ENCODE peak calls at places on chromosomes 3 and 15, in nine cellular contexts. One of them, this sample, is unnamed.

GRCh38 chr3:117105650-117106049 is 396.1 kb downstream of the TUSC7 start:
- DNase-seq in B cell: no peak
- DNase-seq in ACHN: no peak
- DNase-seq in GOT3: no peak
- DNase-seq in heart right ventricle: no peak
- DNase-seq in BJ: no peak
- DNase-seq in activated CD4-positive, alpha-beta T cell treated with anti-CD3 and anti-CD28 coated beads, Interleukin-2, amount 50 U/mL, for 4 hours: no peak
- DNase-seq in NCI-H69: no peak
- DNase-seq in NCI-H460: no peak
- DNase-seq in this sample: no peak

GRCh38 chr3:167740961-167741587 is 5.6 kb downstream of the SERPINI1 start:
- DNase-seq in B cell: peak; percentile 29
- DNase-seq in BJ: no peak
- DNase-seq in NCI-H460: no peak
- DNase-seq in activated CD4-positive, alpha-beta T cell treated with anti-CD3 and anti-CD28 coated beads, Interleukin-2, amount 50 U/mL, for 4 hours: peak; percentile 20
- DNase-seq in ACHN: peak; percentile 36
- DNase-seq in heart right ventricle: no peak
- DNase-seq in NCI-H69: peak; percentile 83
- DNase-seq in GOT3: no peak
- DNase-seq in this sample: peak; percentile 12

GRCh38 chr3:98359993-98360675 is 6.5 kb downstream of the OR5K4 start:
- DNase-seq in B cell: no peak
- DNase-seq in NCI-H69: peak; percentile 5
- DNase-seq in NCI-H460: no peak
- DNase-seq in heart right ventricle: no peak
- DNase-seq in BJ: no peak
- DNase-seq in activated CD4-positive, alpha-beta T cell treated with anti-CD3 and anti-CD28 coated beads, Interleukin-2, amount 50 U/mL, for 4 hours: no peak
- DNase-seq in ACHN: peak; percentile 17
- DNase-seq in GOT3: no peak
- DNase-seq in this sample: no peak

GRCh38 chr3:157746391-157746790 is 243.2 kb upstream of the VEPH1 start:
- DNase-seq in NCI-H460: no peak
- DNase-seq in ACHN: no peak
- DNase-seq in heart right ventricle: no peak
- DNase-seq in NCI-H69: no peak
- DNase-seq in activated CD4-positive, alpha-beta T cell treated with anti-CD3 and anti-CD28 coated beads, Interleukin-2, amount 50 U/mL, for 4 hours: no peak
- DNase-seq in B cell: no peak
- DNase-seq in GOT3: no peak
- DNase-seq in BJ: peak; percentile 57
- DNase-seq in this sample: no peak

GRCh38 chr15:52295421-52295991 is at the start of gene MYO5C:
- DNase-seq in GOT3: no peak
- DNase-seq in activated CD4-positive, alpha-beta T cell treated with anti-CD3 and anti-CD28 coated beads, Interleukin-2, amount 50 U/mL, for 4 hours: no peak
- DNase-seq in NCI-H460: peak; percentile 30
- DNase-seq in B cell: peak; percentile 56
- DNase-seq in heart right ventricle: peak; percentile 78
- DNase-seq in BJ: no peak
- DNase-seq in NCI-H69: peak; percentile 94
- DNase-seq in ACHN: peak; percentile 80
- DNase-seq in this sample: peak; percentile 84

GRCh38 chr3:190339130-190339529 is 16.9 kb upstream of the CLDN1 start:
- DNase-seq in ACHN: no peak
- DNase-seq in activated CD4-positive, alpha-beta T cell treated with anti-CD3 and anti-CD28 coated beads, Interleukin-2, amount 50 U/mL, for 4 hours: no peak
- DNase-seq in B cell: no peak
- DNase-seq in NCI-H460: no peak
- DNase-seq in NCI-H69: no peak
- DNase-seq in heart right ventricle: no peak
- DNase-seq in BJ: no peak
- DNase-seq in GOT3: no peak
- DNase-seq in this sample: peak; percentile 36

GRCh38 chr3:169218314-169218983 is 445.1 kb downstream of the MECOM start:
- DNase-seq in B cell: no peak
- DNase-seq in heart right ventricle: peak; percentile 12
- DNase-seq in NCI-H460: peak; percentile 20
- DNase-seq in GOT3: no peak
- DNase-seq in ACHN: peak; percentile 49
- DNase-seq in NCI-H69: peak; percentile 85
- DNase-seq in activated CD4-positive, alpha-beta T cell treated with anti-CD3 and anti-CD28 coated beads, Interleukin-2, amount 50 U/mL, for 4 hours: no peak
- DNase-seq in BJ: no peak
- DNase-seq in this sample: peak; percentile 4

GRCh38 chr15:31266712-31267111 is 59.9 kb upstream of the KLF13 start:
- DNase-seq in NCI-H460: no peak
- DNase-seq in NCI-H69: no peak
- DNase-seq in BJ: no peak
- DNase-seq in B cell: peak; percentile 52
- DNase-seq in ACHN: no peak
- DNase-seq in GOT3: no peak
- DNase-seq in activated CD4-positive, alpha-beta T cell treated with anti-CD3 and anti-CD28 coated beads, Interleukin-2, amount 50 U/mL, for 4 hours: no peak
- DNase-seq in heart right ventricle: no peak
- DNase-seq in this sample: no peak

GRCh38 chr15:43880406-43881184 is 53.8 kb downstream of the WDR76 start:
- DNase-seq in BJ: no peak
- DNase-seq in NCI-H460: no peak
- DNase-seq in activated CD4-positive, alpha-beta T cell treated with anti-CD3 and anti-CD28 coated beads, Interleukin-2, amount 50 U/mL, for 4 hours: no peak
- DNase-seq in B cell: no peak
- DNase-seq in GOT3: no peak
- DNase-seq in NCI-H69: no peak
- DNase-seq in heart right ventricle: no peak
- DNase-seq in ACHN: no peak
- DNase-seq in this sample: no peak

GRCh38 chr15:55279746-55280351 is 9.8 kb downstream of the RAB27A start:
- DNase-seq in activated CD4-positive, alpha-beta T cell treated with anti-CD3 and anti-CD28 coated beads, Interleukin-2, amount 50 U/mL, for 4 hours: peak; percentile 34
- DNase-seq in heart right ventricle: no peak
- DNase-seq in B cell: no peak
- DNase-seq in GOT3: no peak
- DNase-seq in BJ: peak; percentile 73
- DNase-seq in NCI-H69: no peak
- DNase-seq in NCI-H460: no peak
- DNase-seq in ACHN: peak; percentile 80
- DNase-seq in this sample: no peak

GRCh38 chr3:128167973-128168674 is 14.8 kb downstream of the EEFSEC start:
- DNase-seq in ACHN: no peak
- DNase-seq in heart right ventricle: no peak
- DNase-seq in NCI-H69: peak; percentile 24
- DNase-seq in activated CD4-positive, alpha-beta T cell treated with anti-CD3 and anti-CD28 coated beads, Interleukin-2, amount 50 U/mL, for 4 hours: no peak
- DNase-seq in B cell: no peak
- DNase-seq in NCI-H460: no peak
- DNase-seq in BJ: no peak
- DNase-seq in GOT3: no peak
- DNase-seq in this sample: peak; percentile 24

GRCh38 chr3:123722021-123722420 is 137.2 kb upstream of the HACD2 start:
- DNase-seq in NCI-H460: no peak
- DNase-seq in heart right ventricle: no peak
- DNase-seq in NCI-H69: no peak
- DNase-seq in ACHN: no peak
- DNase-seq in GOT3: no peak
- DNase-seq in B cell: no peak
- DNase-seq in BJ: no peak
- DNase-seq in activated CD4-positive, alpha-beta T cell treated with anti-CD3 and anti-CD28 coated beads, Interleukin-2, amount 50 U/mL, for 4 hours: no peak
- DNase-seq in this sample: no peak

GRCh38 chr15:65032823-65033537 is 3.5 kb upstream of the MTFMT start:
- DNase-seq in activated CD4-positive, alpha-beta T cell treated with anti-CD3 and anti-CD28 coated beads, Interleukin-2, amount 50 U/mL, for 4 hours: peak; percentile 18
- DNase-seq in BJ: no peak
- DNase-seq in B cell: peak; percentile 63
- DNase-seq in NCI-H69: peak; percentile 77
- DNase-seq in ACHN: peak; percentile 86
- DNase-seq in GOT3: no peak
- DNase-seq in heart right ventricle: peak; percentile 50
- DNase-seq in NCI-H460: peak; percentile 83
- DNase-seq in this sample: peak; percentile 63

GRCh38 chr3:122577409-122578028 is at the start of gene PARP15:
- DNase-seq in B cell: no peak
- DNase-seq in GOT3: no peak
- DNase-seq in BJ: no peak
- DNase-seq in ACHN: no peak
- DNase-seq in NCI-H69: no peak
- DNase-seq in heart right ventricle: peak; percentile 23
- DNase-seq in NCI-H460: no peak
- DNase-seq in activated CD4-positive, alpha-beta T cell treated with anti-CD3 and anti-CD28 coated beads, Interleukin-2, amount 50 U/mL, for 4 hours: peak; percentile 31
- DNase-seq in this sample: no peak

GRCh38 chr3:148789156-148789555 is 38.5 kb upstream of the CPB1 start:
- DNase-seq in NCI-H69: peak; percentile 4
- DNase-seq in GOT3: no peak
- DNase-seq in heart right ventricle: no peak
- DNase-seq in activated CD4-positive, alpha-beta T cell treated with anti-CD3 and anti-CD28 coated beads, Interleukin-2, amount 50 U/mL, for 4 hours: no peak
- DNase-seq in ACHN: no peak
- DNase-seq in B cell: no peak
- DNase-seq in BJ: no peak
- DNase-seq in NCI-H460: no peak
- DNase-seq in this sample: no peak

GRCh38 chr15:74399100-74399499 is 31.7 kb upstream of the CYP11A1 start:
- DNase-seq in B cell: no peak
- DNase-seq in heart right ventricle: no peak
- DNase-seq in NCI-H460: no peak
- DNase-seq in GOT3: no peak
- DNase-seq in ACHN: no peak
- DNase-seq in BJ: no peak
- DNase-seq in activated CD4-positive, alpha-beta T cell treated with anti-CD3 and anti-CD28 coated beads, Interleukin-2, amount 50 U/mL, for 4 hours: no peak
- DNase-seq in NCI-H69: no peak
- DNase-seq in this sample: no peak

GRCh38 chr3:101950510-101950909 is 101.2 kb downstream of the NFKBIZ start:
- DNase-seq in heart right ventricle: no peak
- DNase-seq in B cell: no peak
- DNase-seq in ACHN: peak; percentile 99
- DNase-seq in GOT3: no peak
- DNase-seq in NCI-H460: no peak
- DNase-seq in NCI-H69: no peak
- DNase-seq in BJ: peak; percentile 94
- DNase-seq in activated CD4-positive, alpha-beta T cell treated with anti-CD3 and anti-CD28 coated beads, Interleukin-2, amount 50 U/mL, for 4 hours: no peak
- DNase-seq in this sample: no peak

GRCh38 chr3:59286791-59287531 is 237.1 kb upstream of the CFAP20DC start:
- DNase-seq in NCI-H69: peak; percentile 69
- DNase-seq in BJ: no peak
- DNase-seq in NCI-H460: no peak
- DNase-seq in GOT3: no peak
- DNase-seq in ACHN: no peak
- DNase-seq in heart right ventricle: no peak
- DNase-seq in activated CD4-positive, alpha-beta T cell treated with anti-CD3 and anti-CD28 coated beads, Interleukin-2, amount 50 U/mL, for 4 hours: no peak
- DNase-seq in B cell: no peak
- DNase-seq in this sample: no peak

GRCh38 chr3:171142985-171143384 is 116.5 kb upstream of the SLC2A2 start:
- DNase-seq in B cell: no peak
- DNase-seq in BJ: no peak
- DNase-seq in GOT3: no peak
- DNase-seq in ACHN: no peak
- DNase-seq in activated CD4-positive, alpha-beta T cell treated with anti-CD3 and anti-CD28 coated beads, Interleukin-2, amount 50 U/mL, for 4 hours: no peak
- DNase-seq in NCI-H460: no peak
- DNase-seq in heart right ventricle: no peak
- DNase-seq in NCI-H69: peak; percentile 52
- DNase-seq in this sample: peak; percentile 65

GRCh38 chr3:132253262-132253878 is 63.8 kb upstream of the ACP3 start:
- DNase-seq in GOT3: no peak
- DNase-seq in NCI-H460: peak; percentile 50
- DNase-seq in activated CD4-positive, alpha-beta T cell treated with anti-CD3 and anti-CD28 coated beads, Interleukin-2, amount 50 U/mL, for 4 hours: no peak
- DNase-seq in NCI-H69: peak; percentile 42
- DNase-seq in ACHN: peak; percentile 55
- DNase-seq in BJ: no peak
- DNase-seq in B cell: peak; percentile 13
- DNase-seq in heart right ventricle: no peak
- DNase-seq in this sample: peak; percentile 56

GRCh38 chr15:29676961-29677402 is 145.3 kb downstream of the TJP1 start:
- DNase-seq in ACHN: peak; percentile 25
- DNase-seq in GOT3: no peak
- DNase-seq in heart right ventricle: no peak
- DNase-seq in B cell: no peak
- DNase-seq in NCI-H69: peak; percentile 82
- DNase-seq in NCI-H460: no peak
- DNase-seq in BJ: no peak
- DNase-seq in activated CD4-positive, alpha-beta T cell treated with anti-CD3 and anti-CD28 coated beads, Interleukin-2, amount 50 U/mL, for 4 hours: no peak
- DNase-seq in this sample: no peak

GRCh38 chr3:12632523-12632922 is 31.4 kb downstream of the RAF1 start:
- DNase-seq in BJ: no peak
- DNase-seq in B cell: no peak
- DNase-seq in activated CD4-positive, alpha-beta T cell treated with anti-CD3 and anti-CD28 coated beads, Interleukin-2, amount 50 U/mL, for 4 hours: no peak
- DNase-seq in GOT3: no peak
- DNase-seq in NCI-H460: no peak
- DNase-seq in heart right ventricle: no peak
- DNase-seq in NCI-H69: no peak
- DNase-seq in ACHN: no peak
- DNase-seq in this sample: no peak

GRCh38 chr15:60536951-60537350 is 58.0 kb upstream of the ICE2 start:
- DNase-seq in heart right ventricle: no peak
- DNase-seq in NCI-H69: no peak
- DNase-seq in NCI-H460: no peak
- DNase-seq in BJ: no peak
- DNase-seq in GOT3: no peak
- DNase-seq in activated CD4-positive, alpha-beta T cell treated with anti-CD3 and anti-CD28 coated beads, Interleukin-2, amount 50 U/mL, for 4 hours: no peak
- DNase-seq in B cell: no peak
- DNase-seq in ACHN: no peak
- DNase-seq in this sample: no peak

GRCh38 chr3:64915778-64916177 is 228.0 kb upstream of the ADAMTS9 start:
- DNase-seq in activated CD4-positive, alpha-beta T cell treated with anti-CD3 and anti-CD28 coated beads, Interleukin-2, amount 50 U/mL, for 4 hours: no peak
- DNase-seq in B cell: no peak
- DNase-seq in NCI-H69: no peak
- DNase-seq in NCI-H460: no peak
- DNase-seq in BJ: no peak
- DNase-seq in GOT3: no peak
- DNase-seq in ACHN: no peak
- DNase-seq in heart right ventricle: no peak
- DNase-seq in this sample: no peak

GRCh38 chr15:39823634-39824033 is 41.0 kb upstream of the FSIP1 start:
- DNase-seq in GOT3: no peak
- DNase-seq in NCI-H460: no peak
- DNase-seq in NCI-H69: no peak
- DNase-seq in BJ: no peak
- DNase-seq in ACHN: no peak
- DNase-seq in heart right ventricle: no peak
- DNase-seq in B cell: no peak
- DNase-seq in activated CD4-positive, alpha-beta T cell treated with anti-CD3 and anti-CD28 coated beads, Interleukin-2, amount 50 U/mL, for 4 hours: no peak
- DNase-seq in this sample: no peak

GRCh38 chr15:70094690-70095311 is 2.9 kb downstream of the TLE3 start:
- DNase-seq in ACHN: no peak
- DNase-seq in B cell: no peak
- DNase-seq in BJ: no peak
- DNase-seq in activated CD4-positive, alpha-beta T cell treated with anti-CD3 and anti-CD28 coated beads, Interleukin-2, amount 50 U/mL, for 4 hours: no peak
- DNase-seq in GOT3: no peak
- DNase-seq in NCI-H460: no peak
- DNase-seq in heart right ventricle: no peak
- DNase-seq in NCI-H69: peak; percentile 44
- DNase-seq in this sample: no peak

GRCh38 chr3:173287361-173287760 is 110.2 kb upstream of the NLGN1 start:
- DNase-seq in B cell: no peak
- DNase-seq in heart right ventricle: no peak
- DNase-seq in BJ: no peak
- DNase-seq in GOT3: no peak
- DNase-seq in NCI-H69: peak; percentile 78
- DNase-seq in ACHN: no peak
- DNase-seq in activated CD4-positive, alpha-beta T cell treated with anti-CD3 and anti-CD28 coated beads, Interleukin-2, amount 50 U/mL, for 4 hours: no peak
- DNase-seq in NCI-H460: no peak
- DNase-seq in this sample: no peak

GRCh38 chr3:9130318-9131110 is 118.9 kb downstream of the SRGAP3 start:
- DNase-seq in B cell: no peak
- DNase-seq in activated CD4-positive, alpha-beta T cell treated with anti-CD3 and anti-CD28 coated beads, Interleukin-2, amount 50 U/mL, for 4 hours: no peak
- DNase-seq in NCI-H69: peak; percentile 36
- DNase-seq in NCI-H460: no peak
- DNase-seq in ACHN: no peak
- DNase-seq in GOT3: no peak
- DNase-seq in BJ: no peak
- DNase-seq in heart right ventricle: no peak
- DNase-seq in this sample: no peak

GRCh38 chr3:189123595-189124387 is 48.0 kb upstream of the TPRG1 start:
- DNase-seq in NCI-H69: peak; percentile 30
- DNase-seq in activated CD4-positive, alpha-beta T cell treated with anti-CD3 and anti-CD28 coated beads, Interleukin-2, amount 50 U/mL, for 4 hours: no peak
- DNase-seq in heart right ventricle: peak; percentile 43
- DNase-seq in NCI-H460: no peak
- DNase-seq in GOT3: no peak
- DNase-seq in BJ: no peak
- DNase-seq in B cell: no peak
- DNase-seq in ACHN: peak; percentile 7
- DNase-seq in this sample: no peak

GRCh38 chr15:101067660-101068522 is 148.7 kb downstream of the LRRK1 start:
- DNase-seq in NCI-H460: no peak
- DNase-seq in ACHN: no peak
- DNase-seq in activated CD4-positive, alpha-beta T cell treated with anti-CD3 and anti-CD28 coated beads, Interleukin-2, amount 50 U/mL, for 4 hours: no peak
- DNase-seq in B cell: no peak
- DNase-seq in heart right ventricle: no peak
- DNase-seq in NCI-H69: no peak
- DNase-seq in GOT3: no peak
- DNase-seq in BJ: no peak
- DNase-seq in this sample: no peak

GRCh38 chr3:120743556-120744195 is 1.1 kb downstream of the GTF2E1 start:
- DNase-seq in heart right ventricle: no peak
- DNase-seq in NCI-H460: no peak
- DNase-seq in activated CD4-positive, alpha-beta T cell treated with anti-CD3 and anti-CD28 coated beads, Interleukin-2, amount 50 U/mL, for 4 hours: no peak
- DNase-seq in NCI-H69: no peak
- DNase-seq in GOT3: no peak
- DNase-seq in ACHN: no peak
- DNase-seq in B cell: no peak
- DNase-seq in BJ: no peak
- DNase-seq in this sample: no peak